ENCODE peak calls at places on chromosomes 6 and 20, in eight cellular contexts. One of them, this sample, is unnamed. For H3K9me2, the result is how much of the 10 kb centered on the place peaks cover.

GRCh38 chr6:108564178-108564577 is 3.5 kb downstream of the FOXO3 start:
- DNase-seq in MM.1S: peak
- DNase-seq in GM23248: peak
- DNase-seq in HCT116: peak
- DNase-seq in GM23338: no peak
- DNase-seq in PC-9: peak
- DNase-seq in OCI-LY7: no peak
- DNase-seq in hepatocyte: no peak
- DNase-seq in this sample: peak

GRCh38 chr6:131022691-131023090 is 40.4 kb downstream of the EPB41L2 start:
- DNase-seq in MM.1S: no peak
- DNase-seq in GM23248: no peak
- DNase-seq in HCT116: no peak
- DNase-seq in GM23338: no peak
- DNase-seq in PC-9: no peak
- DNase-seq in OCI-LY7: no peak
- DNase-seq in hepatocyte: no peak
- DNase-seq in this sample: no peak

GRCh38 chr6:170063431-170063830 is 227.4 kb downstream of the DLL1 start:
- DNase-seq in MM.1S: no peak
- DNase-seq in GM23248: no peak
- DNase-seq in HCT116: no peak
- DNase-seq in GM23338: no peak
- DNase-seq in PC-9: no peak
- DNase-seq in OCI-LY7: no peak
- DNase-seq in hepatocyte: no peak
- DNase-seq in this sample: no peak

GRCh38 chr6:68427630-68428029 is 207.5 kb upstream of the ADGRB3 start:
- DNase-seq in MM.1S: no peak
- DNase-seq in GM23248: no peak
- DNase-seq in HCT116: no peak
- DNase-seq in GM23338: no peak
- DNase-seq in PC-9: no peak
- DNase-seq in OCI-LY7: no peak
- DNase-seq in hepatocyte: no peak
- DNase-seq in this sample: peak

GRCh38 chr20:20887593-20888272 is 175.3 kb upstream of the RALGAPA2 start:
- DNase-seq in MM.1S: no peak
- DNase-seq in GM23248: no peak
- DNase-seq in HCT116: no peak
- DNase-seq in GM23338: peak
- DNase-seq in PC-9: no peak
- DNase-seq in OCI-LY7: no peak
- DNase-seq in hepatocyte: no peak
- DNase-seq in this sample: no peak

GRCh38 chr6:136549359-136550044 is 720 bp downstream of the MAP7 start:
- DNase-seq in MM.1S: no peak
- DNase-seq in GM23248: peak
- DNase-seq in HCT116: no peak
- DNase-seq in GM23338: peak
- DNase-seq in PC-9: peak
- DNase-seq in OCI-LY7: no peak
- DNase-seq in hepatocyte: peak
- DNase-seq in this sample: peak

GRCh38 chr6:159941286-159942113 is 27.4 kb upstream of the IGF2R start:
- DNase-seq in MM.1S: peak
- DNase-seq in GM23248: peak
- DNase-seq in HCT116: peak
- DNase-seq in GM23338: peak
- DNase-seq in PC-9: no peak
- DNase-seq in OCI-LY7: peak
- DNase-seq in hepatocyte: peak
- DNase-seq in this sample: peak

GRCh38 chr20:12847862-12848261 is 160.9 kb upstream of the SPTLC3 start:
- DNase-seq in MM.1S: peak
- DNase-seq in GM23248: peak
- DNase-seq in HCT116: no peak
- DNase-seq in GM23338: peak
- DNase-seq in PC-9: no peak
- DNase-seq in OCI-LY7: no peak
- DNase-seq in hepatocyte: peak
- DNase-seq in this sample: peak

GRCh38 chr6:20438462-20439070 is 36.9 kb downstream of the E2F3 start:
- DNase-seq in MM.1S: no peak
- DNase-seq in GM23248: peak
- DNase-seq in HCT116: no peak
- DNase-seq in GM23338: no peak
- DNase-seq in PC-9: no peak
- DNase-seq in OCI-LY7: no peak
- DNase-seq in hepatocyte: no peak
- DNase-seq in this sample: no peak

GRCh38 chr6:108526739-108527174 is 34.0 kb upstream of the FOXO3 start:
- DNase-seq in MM.1S: peak
- DNase-seq in GM23248: peak
- DNase-seq in HCT116: no peak
- DNase-seq in GM23338: peak
- DNase-seq in PC-9: peak
- DNase-seq in OCI-LY7: peak
- DNase-seq in hepatocyte: peak
- DNase-seq in this sample: peak

GRCh38 chr6:36642913-36643817 is 35.3 kb upstream of the CDKN1A start:
- DNase-seq in MM.1S: no peak
- DNase-seq in GM23248: peak
- DNase-seq in HCT116: no peak
- DNase-seq in GM23338: no peak
- DNase-seq in PC-9: peak
- DNase-seq in OCI-LY7: no peak
- DNase-seq in hepatocyte: peak
- DNase-seq in this sample: peak

GRCh38 chr6:76701610-76702009 is 629.1 kb upstream of the IMPG1 start:
- DNase-seq in MM.1S: no peak
- DNase-seq in GM23248: peak
- DNase-seq in HCT116: no peak
- DNase-seq in GM23338: no peak
- DNase-seq in PC-9: no peak
- DNase-seq in OCI-LY7: no peak
- DNase-seq in hepatocyte: no peak
- DNase-seq in this sample: no peak

GRCh38 chr6:21914121-21914973 is 320.8 kb downstream of the SOX4 start:
- DNase-seq in MM.1S: no peak
- DNase-seq in GM23248: no peak
- DNase-seq in HCT116: no peak
- DNase-seq in GM23338: no peak
- DNase-seq in PC-9: no peak
- DNase-seq in OCI-LY7: no peak
- DNase-seq in hepatocyte: peak
- DNase-seq in this sample: no peak

GRCh38 chr6:88376759-88377387 is 210.7 kb upstream of the CNR1 start:
- DNase-seq in MM.1S: no peak
- DNase-seq in GM23248: peak
- DNase-seq in HCT116: no peak
- DNase-seq in GM23338: no peak
- DNase-seq in PC-9: no peak
- DNase-seq in OCI-LY7: no peak
- DNase-seq in hepatocyte: no peak
- DNase-seq in this sample: peak

GRCh38 chr6:32906539-32906938 is 34.3 kb downstream of the HLA-DMB start:
- DNase-seq in MM.1S: no peak
- DNase-seq in GM23248: peak
- DNase-seq in HCT116: no peak
- DNase-seq in GM23338: no peak
- DNase-seq in PC-9: peak
- DNase-seq in OCI-LY7: no peak
- DNase-seq in hepatocyte: no peak
- DNase-seq in this sample: peak

GRCh38 chr6:5315883-5316282 is 54.6 kb downstream of the FARS2 start:
- DNase-seq in MM.1S: no peak
- DNase-seq in GM23248: peak
- DNase-seq in HCT116: no peak
- DNase-seq in GM23338: no peak
- DNase-seq in PC-9: no peak
- DNase-seq in OCI-LY7: no peak
- DNase-seq in hepatocyte: peak
- DNase-seq in this sample: no peak

GRCh38 chr20:50357783-50358161 is 152.4 kb upstream of the PTPN1 start:
- DNase-seq in MM.1S: no peak
- DNase-seq in GM23248: no peak
- DNase-seq in HCT116: no peak
- DNase-seq in GM23338: no peak
- DNase-seq in PC-9: no peak
- DNase-seq in OCI-LY7: no peak
- DNase-seq in hepatocyte: no peak
- DNase-seq in this sample: no peak
- H3K9me2 ChIP-seq in MM.1S: under half
- H3K9me2 ChIP-seq in GM23248: under half
- H3K9me2 ChIP-seq in HCT116: under half
- H3K9me2 ChIP-seq in GM23338: under half
- H3K9me2 ChIP-seq in PC-9: under half
- H3K9me2 ChIP-seq in OCI-LY7: under half
- H3K9me2 ChIP-seq in hepatocyte: under half
- H3K9me2 ChIP-seq in this sample: under half

GRCh38 chr6:142822882-142823578 is 121.9 kb downstream of the HIVEP2 start:
- DNase-seq in MM.1S: no peak
- DNase-seq in GM23248: no peak
- DNase-seq in HCT116: no peak
- DNase-seq in GM23338: peak
- DNase-seq in PC-9: peak
- DNase-seq in OCI-LY7: no peak
- DNase-seq in hepatocyte: no peak
- DNase-seq in this sample: no peak
- H3K9me2 ChIP-seq in MM.1S: under half
- H3K9me2 ChIP-seq in GM23248: under half
- H3K9me2 ChIP-seq in HCT116: under half
- H3K9me2 ChIP-seq in GM23338: under half
- H3K9me2 ChIP-seq in PC-9: under half
- H3K9me2 ChIP-seq in OCI-LY7: under half
- H3K9me2 ChIP-seq in hepatocyte: under half
- H3K9me2 ChIP-seq in this sample: under half

DNA sequence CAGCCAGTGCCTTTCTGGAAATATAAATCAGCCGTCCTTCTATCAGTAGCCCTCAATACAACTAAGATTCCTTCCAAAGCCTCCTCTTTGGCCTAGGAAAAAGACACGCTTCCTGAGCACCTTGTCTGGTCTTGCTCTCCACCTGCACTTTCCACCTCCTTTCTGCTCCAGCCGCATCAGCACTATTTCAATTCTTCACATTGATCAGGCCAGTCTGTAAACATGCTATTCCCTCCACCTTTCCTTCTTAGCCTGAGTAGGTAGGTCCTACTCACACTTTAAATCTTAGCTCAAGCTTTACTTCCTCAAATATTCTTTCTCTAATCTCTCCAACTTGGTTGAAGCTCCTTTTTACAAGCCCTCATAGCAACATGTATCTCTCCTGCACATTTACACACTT is 11.4 kb downstream of the RANBP9 start:
- DNase-seq in MM.1S: no peak
- DNase-seq in GM23248: no peak
- DNase-seq in HCT116: no peak
- DNase-seq in GM23338: no peak
- DNase-seq in PC-9: no peak
- DNase-seq in OCI-LY7: no peak
- DNase-seq in hepatocyte: no peak
- DNase-seq in this sample: no peak
- H3K9me2 ChIP-seq in MM.1S: under half
- H3K9me2 ChIP-seq in GM23248: under half
- H3K9me2 ChIP-seq in HCT116: under half
- H3K9me2 ChIP-seq in GM23338: under half
- H3K9me2 ChIP-seq in PC-9: under half
- H3K9me2 ChIP-seq in OCI-LY7: under half
- H3K9me2 ChIP-seq in hepatocyte: under half
- H3K9me2 ChIP-seq in this sample: under half

DNA sequence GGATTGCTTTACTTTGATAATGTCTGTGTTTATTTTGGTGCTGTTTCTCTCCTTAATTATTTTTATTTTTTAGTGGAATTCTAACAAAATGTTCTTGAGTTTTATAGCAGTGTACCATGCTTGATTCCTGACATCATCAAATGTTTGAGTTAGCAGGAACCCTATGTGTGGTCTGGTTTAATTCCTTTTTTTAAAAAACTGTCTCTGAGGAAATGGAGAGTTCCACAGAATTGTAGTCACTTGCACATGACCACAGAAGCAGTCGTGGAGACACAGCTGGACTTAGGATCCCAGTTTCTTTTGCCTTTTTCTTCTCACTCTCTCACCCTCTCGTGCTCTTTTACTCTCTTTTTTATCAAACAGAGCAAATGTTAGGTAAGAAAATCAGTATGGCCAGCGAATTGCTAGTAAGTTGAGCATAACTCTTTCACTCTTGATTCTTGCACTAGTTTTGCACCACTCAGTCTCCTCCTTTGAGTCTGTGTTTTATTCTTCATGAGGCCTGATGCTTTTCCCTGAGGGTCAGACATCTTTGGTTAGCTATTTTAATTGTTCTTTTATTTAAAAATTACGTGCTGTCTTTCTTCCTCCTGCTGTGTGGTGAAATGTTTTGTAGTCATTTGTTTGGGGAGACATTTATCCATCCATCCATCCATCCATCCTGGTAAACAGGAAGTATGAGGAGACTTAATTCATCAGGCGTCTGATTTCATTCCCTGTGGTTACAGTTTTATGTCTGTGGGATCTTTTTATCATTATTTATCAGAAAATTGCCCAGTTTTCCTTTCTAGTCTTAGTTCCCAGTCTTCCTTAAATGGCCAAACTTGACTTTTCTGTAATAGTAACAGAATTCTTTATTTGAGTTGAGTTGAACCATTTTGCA is 83.0 kb downstream of the SCAF8 start:
- DNase-seq in MM.1S: no peak
- DNase-seq in GM23248: peak
- DNase-seq in HCT116: no peak
- DNase-seq in GM23338: no peak
- DNase-seq in PC-9: no peak
- DNase-seq in OCI-LY7: no peak
- DNase-seq in hepatocyte: no peak
- DNase-seq in this sample: no peak
- H3K9me2 ChIP-seq in MM.1S: under half
- H3K9me2 ChIP-seq in GM23248: under half
- H3K9me2 ChIP-seq in HCT116: under half
- H3K9me2 ChIP-seq in GM23338: under half
- H3K9me2 ChIP-seq in PC-9: under half
- H3K9me2 ChIP-seq in OCI-LY7: under half
- H3K9me2 ChIP-seq in hepatocyte: under half
- H3K9me2 ChIP-seq in this sample: under half

DNA sequence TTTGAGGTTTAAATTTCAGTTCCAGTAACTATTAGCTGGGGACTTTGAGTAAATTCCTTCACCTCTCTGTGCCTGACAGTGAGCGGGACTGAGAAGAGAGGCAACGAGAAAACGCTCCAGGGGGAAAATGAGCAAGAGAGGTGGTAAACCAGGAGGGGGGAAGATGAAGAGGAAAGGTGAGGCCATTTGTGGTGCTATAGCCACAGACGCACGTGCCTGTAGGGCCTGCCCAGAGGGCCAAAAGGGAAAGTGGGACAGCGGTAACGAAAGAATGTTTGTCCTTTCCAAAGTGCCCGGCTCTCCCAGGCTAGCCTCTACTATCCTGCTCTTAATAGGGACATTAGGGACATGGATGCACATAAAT is 99.2 kb downstream of the BMP7 start:
- DNase-seq in MM.1S: no peak
- DNase-seq in GM23248: no peak
- DNase-seq in HCT116: no peak
- DNase-seq in GM23338: no peak
- DNase-seq in PC-9: no peak
- DNase-seq in OCI-LY7: no peak
- DNase-seq in hepatocyte: no peak
- DNase-seq in this sample: no peak
- H3K9me2 ChIP-seq in MM.1S: under half
- H3K9me2 ChIP-seq in GM23248: under half
- H3K9me2 ChIP-seq in HCT116: under half
- H3K9me2 ChIP-seq in GM23338: under half
- H3K9me2 ChIP-seq in PC-9: under half
- H3K9me2 ChIP-seq in OCI-LY7: under half
- H3K9me2 ChIP-seq in hepatocyte: under half
- H3K9me2 ChIP-seq in this sample: under half

This sample was measured in PC-3.